ENCODE peak calls at places on chromosomes 13 and 19, in ten cellular contexts. C is adrenal gland; A is right cardiac atrium; D is suprapubic skin; G is uterus; V is colonic mucosa; Q is A549; L is CD4-positive, CD25-positive, alpha-beta regulatory T cell; F is PC-3; N is esophagus squamous epithelium. Z is an unnamed sample. For H3K4me1, the result is how much of the 10 kb centered on the place peaks cover.

GRCh38 chr13:42361701-42362100 is 89.7 kb downstream of the AKAP11 start:
- DNase-seq in N (no peak), D (no peak), Q (no peak), G (no peak), F (no peak), A (no peak), C (no peak), V (no peak), L (no peak), Z (no peak)

GRCh38 chr19:3746371-3747056 is 15.0 kb downstream of the APBA3 start:
- DNase-seq in F (no peak), N (no peak), L (no peak), A (no peak), V (no peak), Q (no peak), D (no peak), C (no peak), G (no peak), Z (no peak)

GRCh38 chr19:19534556-19535265 is 3.4 kb upstream of the CILP2 start:
- DNase-seq in F (no peak), A (no peak), L (no peak), C (no peak), N (no peak), V (no peak), Q (no peak), D (no peak), G (no peak), Z (no peak)

GRCh38 chr13:77509221-77509620 is 26.3 kb upstream of the SCEL start:
- DNase-seq in G (no peak), C (no peak), D (no peak), V (no peak), N (no peak), A (no peak), Q (no peak), F (peak), L (no peak), Z (no peak)

GRCh38 chr13:113862766-113863510 is 938 bp downstream of the GAS6 start:
- DNase-seq in A (peak), V (peak), D (peak), Q (no peak), G (no peak), N (no peak), C (peak), F (no peak), L (no peak), Z (no peak)

GRCh38 chr19:29694669-29695627 is 20.1 kb downstream of the C19orf12 start:
- DNase-seq in Q (peak), A (peak), F (peak), G (peak), L (peak), C (peak), V (peak), N (no peak), D (peak), Z (peak)

GRCh38 chr19:50894478-50895356 is 16.5 kb downstream of the KLK4 start:
- DNase-seq in L (no peak), C (no peak), V (no peak), N (no peak), F (no peak), Q (no peak), A (no peak), G (no peak), D (no peak), Z (no peak)

GRCh38 chr13:80141114-80141849 is 199.6 kb downstream of the SPRY2 start:
- DNase-seq in N (no peak), L (no peak), D (no peak), A (peak), C (peak), F (no peak), Q (no peak), G (peak), V (no peak), Z (no peak)

GRCh38 chr19:1905863-1906375 is 720 bp downstream of the ADAT3 start:
- DNase-seq in N (no peak), C (no peak), L (no peak), Q (no peak), F (no peak), D (no peak), G (no peak), V (no peak), A (no peak), Z (no peak)

GRCh38 chr19:1907563-1908363 is 2.6 kb downstream of the ADAT3 start:
- DNase-seq in F (peak), L (no peak), C (no peak), Q (no peak), G (no peak), D (no peak), A (no peak), N (no peak), V (peak), Z (no peak)

GRCh38 chr19:1910169-1910568 is 5.0 kb downstream of the ADAT3 start:
- DNase-seq in G (no peak), D (no peak), N (no peak), V (no peak), C (no peak), L (no peak), A (no peak), Q (no peak), F (no peak), Z (no peak)

GRCh38 chr19:1906985-1907562 is 1.9 kb downstream of the ADAT3 start:
- DNase-seq in A (no peak), V (no peak), Q (no peak), N (no peak), D (no peak), C (no peak), G (no peak), L (no peak), F (no peak), Z (no peak)

GRCh38 chr19:1908364-1908678 is 3.1 kb downstream of the ADAT3 start:
- DNase-seq in L (no peak), D (no peak), N (no peak), F (peak), Q (no peak), A (no peak), G (no peak), C (no peak), V (no peak), Z (no peak)
- H3K4me1 ChIP-seq in L (under half), D (half or more), N (under half), F (under half), Q (under half), A (under half), G (under half), C (under half), V (under half), Z (half or more)

GRCh38 chr19:14728595-14728994 is 38.7 kb downstream of the ZNF333 start:
- DNase-seq in C (peak), Q (no peak), L (no peak), V (no peak), G (no peak), D (no peak), A (no peak), N (no peak), F (no peak), Z (no peak)
- H3K4me3 ChIP-seq in C (no peak), Q (no peak), L (no peak), V (no peak), G (no peak), D (no peak), A (no peak), N (no peak), F (no peak), Z (no peak)

GRCh38 chr19:1918975-1919374 is 13.8 kb downstream of the ADAT3 start:
- DNase-seq in N (no peak), V (no peak), A (no peak), Q (no peak), F (no peak), L (no peak), D (no peak), G (no peak), C (no peak), Z (no peak)
- H3K4me1 ChIP-seq in N (under half), V (under half), A (under half), Q (under half), F (under half), L (under half), D (under half), G (under half), C (under half), Z (under half)

DNA sequence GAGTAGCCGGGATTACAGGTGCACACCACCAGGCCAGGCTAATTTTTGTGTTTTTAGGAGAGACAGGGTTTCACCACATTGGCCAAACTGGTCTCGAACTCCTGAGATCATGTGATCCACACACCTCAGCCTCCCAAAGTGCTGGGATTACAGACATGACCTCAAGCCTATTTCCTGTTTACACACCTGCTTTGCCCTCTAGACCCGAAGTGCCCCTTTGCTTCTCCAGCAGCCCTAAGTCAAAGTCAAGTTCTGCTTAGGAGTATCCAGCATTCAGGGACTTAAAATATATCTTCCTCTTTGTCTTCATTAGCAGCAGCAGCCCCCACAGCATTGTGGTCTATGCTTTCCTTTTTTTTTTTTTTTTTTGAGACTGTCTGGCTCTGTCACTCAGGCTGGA is 3.6 kb upstream of the POU2F2 start:
- DNase-seq in F (no peak), Q (no peak), V (no peak), C (no peak), G (no peak), L (no peak), N (no peak), A (no peak), D (no peak), Z (no peak)
- H3K4me3 ChIP-seq in F (no peak), Q (no peak), V (no peak), C (no peak), G (no peak), L (no peak), N (no peak), A (no peak), D (no peak), Z (no peak)

GRCh38 chr19:46023311-46023779 is 492 bp upstream of the PGLYRP1 start:
- DNase-seq in N (no peak), L (no peak), A (no peak), Q (no peak), G (no peak), V (no peak), D (no peak), C (no peak), F (no peak), Z (no peak)
- H3K4me1 ChIP-seq in N (under half), L (under half), A (under half), Q (under half), G (under half), V (under half), D (under half), C (under half), F (under half), Z (under half)

GRCh38 chr19:16148443-16149045 is 5.1 kb downstream of the HSH2D start:
- DNase-seq in D (no peak), N (no peak), V (no peak), G (no peak), Q (no peak), F (no peak), C (no peak), L (no peak), A (no peak), Z (no peak)
- H3K4me3 ChIP-seq in D (no peak), N (no peak), V (no peak), G (no peak), Q (no peak), F (no peak), C (no peak), L (no peak), A (no peak), Z (no peak)

DNA sequence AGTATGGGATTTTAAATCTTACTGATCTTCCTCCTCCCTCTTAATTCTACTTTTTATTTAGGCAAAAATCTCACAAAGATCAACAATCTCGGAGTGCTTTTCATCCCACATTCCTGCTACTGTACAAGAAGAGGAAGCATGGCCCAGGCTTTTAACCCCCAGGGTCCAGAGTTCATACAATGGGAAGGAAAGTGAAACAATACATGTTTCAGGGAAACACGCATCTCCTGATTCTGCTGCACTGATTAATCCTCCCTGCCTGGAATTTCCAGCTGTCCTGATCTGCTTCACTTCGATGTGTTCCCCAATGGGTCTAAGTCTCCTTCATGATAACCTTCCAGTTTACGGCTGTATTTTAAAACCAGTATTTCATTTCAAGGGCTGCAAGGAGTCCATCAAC is 44.5 kb downstream of the COL4A1 start:
- DNase-seq in F (no peak), L (no peak), D (no peak), A (no peak), N (no peak), Q (no peak), C (no peak), G (no peak), V (no peak), Z (no peak)
- H3K4me1 ChIP-seq in F (under half), L (under half), D (under half), A (under half), N (under half), Q (under half), C (under half), G (under half), V (under half), Z (half or more)

Z was measured in esophagus muscularis mucosa.